ENCODE peak calls at places on chromosomes 3 and 15, in five cellular contexts. I, V, D, Q and J are unnamed samples.

GRCh38 chr3:58691997-58692396 is 25.4 kb upstream of the FAM3D start:
- DNase-seq in Q (no peak), D (peak), V (no peak), I (peak), J (no peak)

GRCh38 chr15:83320404-83320803 is 35.9 kb upstream of the BNC1 start:
- DNase-seq in D (no peak), Q (no peak), V (no peak), I (no peak), J (no peak)

GRCh38 chr15:40106203-40107161 is 2.2 kb downstream of the BMF start:
- DNase-seq in I (peak), Q (peak), D (peak), V (peak), J (peak)

GRCh38 chr3:171181907-171182690 is 155.6 kb upstream of the SLC2A2 start:
- DNase-seq in D (no peak), I (no peak), V (no peak), Q (no peak), J (peak)

GRCh38 chr15:60972301-60972700 is 256.8 kb downstream of the RORA start:
- DNase-seq in V (no peak), I (no peak), Q (no peak), D (no peak), J (peak)

GRCh38 chr3:23406576-23406975 is 203.4 kb downstream of the UBE2E2 start:
- DNase-seq in Q (no peak), I (no peak), D (no peak), V (no peak), J (no peak)

GRCh38 chr15:50116477-50116876 is 2.6 kb downstream of the ATP8B4 start:
- DNase-seq in D (peak), Q (no peak), V (peak), I (peak), J (no peak)

GRCh38 chr3:123046262-123046873 is 18.8 kb upstream of the SEMA5B start:
- DNase-seq in I (no peak), V (no peak), D (no peak), Q (no peak), J (no peak)

GRCh38 chr3:138348950-138349739 is 766 bp downstream of the MRAS start:
- DNase-seq in V (peak), I (peak), D (peak), Q (no peak), J (no peak)

GRCh38 chr15:47963265-47963664 is 157.5 kb upstream of the SLC24A5 start:
- DNase-seq in D (no peak), Q (no peak), V (no peak), I (no peak), J (no peak)

GRCh38 chr3:129688310-129688895 is 81.9 kb upstream of the PLXND1 start:
- DNase-seq in I (peak), D (peak), V (no peak), Q (peak), J (no peak)

DNA sequence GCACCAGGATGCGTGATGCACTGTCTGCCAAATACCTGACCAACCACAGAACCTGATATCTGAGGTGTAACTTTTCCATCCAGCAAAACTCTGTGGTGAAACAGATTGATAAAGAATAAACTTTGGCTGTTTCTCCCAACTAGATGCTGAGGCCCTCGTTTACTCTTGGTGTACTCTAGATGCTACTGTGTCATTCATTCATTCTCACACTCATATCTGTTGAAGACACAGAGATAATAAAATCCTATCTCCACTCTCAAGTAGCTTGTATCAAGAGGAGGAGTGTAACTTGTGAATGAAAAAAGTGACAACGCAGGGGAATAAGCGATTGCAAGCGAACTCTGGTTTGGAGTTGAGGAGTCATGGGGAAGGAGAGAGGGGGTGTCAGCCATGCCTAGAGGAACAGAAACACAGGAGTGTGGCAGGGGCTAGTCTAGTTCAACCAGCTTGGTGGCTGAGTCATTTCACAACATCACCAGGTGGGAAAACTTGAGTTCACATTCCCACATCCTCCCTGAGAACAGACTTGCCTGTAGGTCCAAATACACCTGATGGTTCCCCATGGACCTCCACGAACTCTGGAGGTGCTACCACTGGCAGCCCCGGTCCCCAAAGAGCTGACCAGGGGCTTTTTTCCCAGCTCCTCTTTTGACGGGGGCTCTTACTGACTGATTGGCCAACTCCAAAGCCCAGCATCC is 73.3 kb upstream of the SNRK start:
- DNase-seq in V (no peak), I (no peak), D (no peak), Q (no peak), J (peak)
- H3K27ac ChIP-seq in V (no peak), I (no peak), D (no peak), Q (no peak), J (peak)

GRCh38 chr3:1855836-1856235 is 242.8 kb upstream of the CNTN4 start:
- DNase-seq in V (no peak), D (no peak), Q (no peak), I (no peak), J (no peak)
- H3K27ac ChIP-seq in V (no peak), D (no peak), Q (no peak), I (no peak), J (no peak)

GRCh38 chr3:57006949-57007419 is 53.5 kb upstream of the SPATA12 start:
- DNase-seq in V (peak), Q (peak), I (no peak), D (peak), J (peak)
- H3K27ac ChIP-seq in V (peak), Q (peak), I (no peak), D (no peak), J (peak)

GRCh38 chr3:71585891-71586809 is 2.6 kb upstream of the FOXP1 start:
- DNase-seq in D (no peak), Q (no peak), V (no peak), I (peak), J (no peak)
- H3K27ac ChIP-seq in D (no peak), Q (peak), V (peak), I (no peak), J (peak)